ENCODE peak calls at places on chromosomes 16 and 17, in nine cellular contexts. One of them, this sample, is unnamed.

GRCh38 chr16:8798174-8798527 is 512 bp downstream of the PMM2 start:
- DNase-seq in GM04504: peak; percentile 9
- DNase-seq in fibroblast of the aortic adventitia: peak; percentile 44
- DNase-seq in effector memory CD4-positive, alpha-beta T cell: no peak
- DNase-seq in heart left ventricle: no peak
- DNase-seq in occipital lobe: no peak
- DNase-seq in stimulated activated CD8-positive, alpha-beta memory T cell treated with anti-CD3 and anti-CD28 coated beads, Interleukin-2, amount 100 ng/mL, for 1 hour: no peak
- DNase-seq in stimulated activated CD4-positive, alpha-beta T cell treated with anti-CD3 and anti-CD28 coated beads, Interleukin-2, amount 100 ng/mL, for 48 hours: no peak
- DNase-seq in NCI-H446 treated with DMSO at 0.1 percent for 48 hours: no peak
- DNase-seq in this sample: no peak

GRCh38 chr17:49442051-49442450 is 27.4 kb upstream of the PHB1 start:
- DNase-seq in GM04504: no peak
- DNase-seq in fibroblast of the aortic adventitia: no peak
- DNase-seq in effector memory CD4-positive, alpha-beta T cell: no peak
- DNase-seq in heart left ventricle: no peak
- DNase-seq in occipital lobe: no peak
- DNase-seq in stimulated activated CD8-positive, alpha-beta memory T cell treated with anti-CD3 and anti-CD28 coated beads, Interleukin-2, amount 100 ng/mL, for 1 hour: no peak
- DNase-seq in stimulated activated CD4-positive, alpha-beta T cell treated with anti-CD3 and anti-CD28 coated beads, Interleukin-2, amount 100 ng/mL, for 48 hours: no peak
- DNase-seq in NCI-H446 treated with DMSO at 0.1 percent for 48 hours: peak; percentile 54
- DNase-seq in this sample: no peak

GRCh38 chr17:18158022-18158600 is 25.5 kb upstream of the ALKBH5 start:
- DNase-seq in GM04504: peak; percentile 56
- DNase-seq in fibroblast of the aortic adventitia: peak; percentile 81
- DNase-seq in effector memory CD4-positive, alpha-beta T cell: peak; percentile 83
- DNase-seq in heart left ventricle: peak; percentile 96
- DNase-seq in occipital lobe: peak; percentile 21
- DNase-seq in stimulated activated CD8-positive, alpha-beta memory T cell treated with anti-CD3 and anti-CD28 coated beads, Interleukin-2, amount 100 ng/mL, for 1 hour: peak; percentile 93
- DNase-seq in stimulated activated CD4-positive, alpha-beta T cell treated with anti-CD3 and anti-CD28 coated beads, Interleukin-2, amount 100 ng/mL, for 48 hours: peak; percentile 94
- DNase-seq in NCI-H446 treated with DMSO at 0.1 percent for 48 hours: no peak
- DNase-seq in this sample: peak; percentile 89

GRCh38 chr16:28098959-28099945 is 35.7 kb upstream of the GSG1L start:
- DNase-seq in GM04504: no peak
- DNase-seq in fibroblast of the aortic adventitia: no peak
- DNase-seq in effector memory CD4-positive, alpha-beta T cell: no peak
- DNase-seq in heart left ventricle: peak; percentile 37
- DNase-seq in occipital lobe: no peak
- DNase-seq in stimulated activated CD8-positive, alpha-beta memory T cell treated with anti-CD3 and anti-CD28 coated beads, Interleukin-2, amount 100 ng/mL, for 1 hour: no peak
- DNase-seq in stimulated activated CD4-positive, alpha-beta T cell treated with anti-CD3 and anti-CD28 coated beads, Interleukin-2, amount 100 ng/mL, for 48 hours: no peak
- DNase-seq in NCI-H446 treated with DMSO at 0.1 percent for 48 hours: peak; percentile 40
- DNase-seq in this sample: no peak

GRCh38 chr17:38706625-38707298 is 1.7 kb downstream of the MLLT6 start:
- DNase-seq in GM04504: no peak
- DNase-seq in fibroblast of the aortic adventitia: no peak
- DNase-seq in effector memory CD4-positive, alpha-beta T cell: peak; percentile 33
- DNase-seq in heart left ventricle: no peak
- DNase-seq in occipital lobe: no peak
- DNase-seq in stimulated activated CD8-positive, alpha-beta memory T cell treated with anti-CD3 and anti-CD28 coated beads, Interleukin-2, amount 100 ng/mL, for 1 hour: no peak
- DNase-seq in stimulated activated CD4-positive, alpha-beta T cell treated with anti-CD3 and anti-CD28 coated beads, Interleukin-2, amount 100 ng/mL, for 48 hours: no peak
- DNase-seq in NCI-H446 treated with DMSO at 0.1 percent for 48 hours: no peak
- DNase-seq in this sample: no peak

GRCh38 chr17:31100840-31101239 is 6.1 kb downstream of the NF1 start:
- DNase-seq in GM04504: no peak
- DNase-seq in fibroblast of the aortic adventitia: no peak
- DNase-seq in effector memory CD4-positive, alpha-beta T cell: no peak
- DNase-seq in heart left ventricle: no peak
- DNase-seq in occipital lobe: no peak
- DNase-seq in stimulated activated CD8-positive, alpha-beta memory T cell treated with anti-CD3 and anti-CD28 coated beads, Interleukin-2, amount 100 ng/mL, for 1 hour: no peak
- DNase-seq in stimulated activated CD4-positive, alpha-beta T cell treated with anti-CD3 and anti-CD28 coated beads, Interleukin-2, amount 100 ng/mL, for 48 hours: no peak
- DNase-seq in NCI-H446 treated with DMSO at 0.1 percent for 48 hours: no peak
- DNase-seq in this sample: no peak

GRCh38 chr16:11370084-11370931 is 25.0 kb downstream of the RMI2 start:
- DNase-seq in GM04504: no peak
- DNase-seq in fibroblast of the aortic adventitia: no peak
- DNase-seq in effector memory CD4-positive, alpha-beta T cell: no peak
- DNase-seq in heart left ventricle: no peak
- DNase-seq in occipital lobe: no peak
- DNase-seq in stimulated activated CD8-positive, alpha-beta memory T cell treated with anti-CD3 and anti-CD28 coated beads, Interleukin-2, amount 100 ng/mL, for 1 hour: no peak
- DNase-seq in stimulated activated CD4-positive, alpha-beta T cell treated with anti-CD3 and anti-CD28 coated beads, Interleukin-2, amount 100 ng/mL, for 48 hours: no peak
- DNase-seq in NCI-H446 treated with DMSO at 0.1 percent for 48 hours: no peak
- DNase-seq in this sample: no peak

GRCh38 chr17:20074001-20074400 is 64.8 kb downstream of the SPECC1 start:
- DNase-seq in GM04504: no peak
- DNase-seq in fibroblast of the aortic adventitia: no peak
- DNase-seq in effector memory CD4-positive, alpha-beta T cell: no peak
- DNase-seq in heart left ventricle: no peak
- DNase-seq in occipital lobe: no peak
- DNase-seq in stimulated activated CD8-positive, alpha-beta memory T cell treated with anti-CD3 and anti-CD28 coated beads, Interleukin-2, amount 100 ng/mL, for 1 hour: no peak
- DNase-seq in stimulated activated CD4-positive, alpha-beta T cell treated with anti-CD3 and anti-CD28 coated beads, Interleukin-2, amount 100 ng/mL, for 48 hours: no peak
- DNase-seq in NCI-H446 treated with DMSO at 0.1 percent for 48 hours: no peak
- DNase-seq in this sample: no peak

GRCh38 chr17:75487351-75488070 is 27.8 kb downstream of the CASKIN2 start:
- DNase-seq in GM04504: no peak
- DNase-seq in fibroblast of the aortic adventitia: no peak
- DNase-seq in effector memory CD4-positive, alpha-beta T cell: peak; percentile 17
- DNase-seq in heart left ventricle: peak; percentile 74
- DNase-seq in occipital lobe: no peak
- DNase-seq in stimulated activated CD8-positive, alpha-beta memory T cell treated with anti-CD3 and anti-CD28 coated beads, Interleukin-2, amount 100 ng/mL, for 1 hour: peak; percentile 28
- DNase-seq in stimulated activated CD4-positive, alpha-beta T cell treated with anti-CD3 and anti-CD28 coated beads, Interleukin-2, amount 100 ng/mL, for 48 hours: peak; percentile 5
- DNase-seq in NCI-H446 treated with DMSO at 0.1 percent for 48 hours: no peak
- DNase-seq in this sample: no peak

GRCh38 chr17:44972953-44973352 is 4.8 kb upstream of the C1QL1 start:
- DNase-seq in GM04504: no peak
- DNase-seq in fibroblast of the aortic adventitia: peak; percentile 49
- DNase-seq in effector memory CD4-positive, alpha-beta T cell: no peak
- DNase-seq in heart left ventricle: no peak
- DNase-seq in occipital lobe: no peak
- DNase-seq in stimulated activated CD8-positive, alpha-beta memory T cell treated with anti-CD3 and anti-CD28 coated beads, Interleukin-2, amount 100 ng/mL, for 1 hour: no peak
- DNase-seq in stimulated activated CD4-positive, alpha-beta T cell treated with anti-CD3 and anti-CD28 coated beads, Interleukin-2, amount 100 ng/mL, for 48 hours: no peak
- DNase-seq in NCI-H446 treated with DMSO at 0.1 percent for 48 hours: no peak
- DNase-seq in this sample: no peak

GRCh38 chr16:88298166-88298881 is 84.4 kb upstream of the ZNF469 start:
- DNase-seq in GM04504: no peak
- DNase-seq in fibroblast of the aortic adventitia: peak; percentile 77
- DNase-seq in effector memory CD4-positive, alpha-beta T cell: no peak
- DNase-seq in heart left ventricle: peak; percentile 53
- DNase-seq in occipital lobe: no peak
- DNase-seq in stimulated activated CD8-positive, alpha-beta memory T cell treated with anti-CD3 and anti-CD28 coated beads, Interleukin-2, amount 100 ng/mL, for 1 hour: no peak
- DNase-seq in stimulated activated CD4-positive, alpha-beta T cell treated with anti-CD3 and anti-CD28 coated beads, Interleukin-2, amount 100 ng/mL, for 48 hours: no peak
- DNase-seq in NCI-H446 treated with DMSO at 0.1 percent for 48 hours: no peak
- DNase-seq in this sample: no peak

GRCh38 chr17:49469831-49470568 is 25.1 kb upstream of the NGFR start:
- DNase-seq in GM04504: no peak
- DNase-seq in fibroblast of the aortic adventitia: no peak
- DNase-seq in effector memory CD4-positive, alpha-beta T cell: no peak
- DNase-seq in heart left ventricle: no peak
- DNase-seq in occipital lobe: no peak
- DNase-seq in stimulated activated CD8-positive, alpha-beta memory T cell treated with anti-CD3 and anti-CD28 coated beads, Interleukin-2, amount 100 ng/mL, for 1 hour: no peak
- DNase-seq in stimulated activated CD4-positive, alpha-beta T cell treated with anti-CD3 and anti-CD28 coated beads, Interleukin-2, amount 100 ng/mL, for 48 hours: no peak
- DNase-seq in NCI-H446 treated with DMSO at 0.1 percent for 48 hours: no peak
- DNase-seq in this sample: no peak

GRCh38 chr17:16513858-16514257 is 21.9 kb upstream of the LRRC75A start:
- DNase-seq in GM04504: no peak
- DNase-seq in fibroblast of the aortic adventitia: no peak
- DNase-seq in effector memory CD4-positive, alpha-beta T cell: no peak
- DNase-seq in heart left ventricle: no peak
- DNase-seq in occipital lobe: no peak
- DNase-seq in stimulated activated CD8-positive, alpha-beta memory T cell treated with anti-CD3 and anti-CD28 coated beads, Interleukin-2, amount 100 ng/mL, for 1 hour: no peak
- DNase-seq in stimulated activated CD4-positive, alpha-beta T cell treated with anti-CD3 and anti-CD28 coated beads, Interleukin-2, amount 100 ng/mL, for 48 hours: no peak
- DNase-seq in NCI-H446 treated with DMSO at 0.1 percent for 48 hours: no peak
- DNase-seq in this sample: no peak

GRCh38 chr17:41403409-41404023 is 6.1 kb upstream of the KRT31 start:
- DNase-seq in GM04504: no peak
- DNase-seq in fibroblast of the aortic adventitia: no peak
- DNase-seq in effector memory CD4-positive, alpha-beta T cell: no peak
- DNase-seq in heart left ventricle: no peak
- DNase-seq in occipital lobe: no peak
- DNase-seq in stimulated activated CD8-positive, alpha-beta memory T cell treated with anti-CD3 and anti-CD28 coated beads, Interleukin-2, amount 100 ng/mL, for 1 hour: no peak
- DNase-seq in stimulated activated CD4-positive, alpha-beta T cell treated with anti-CD3 and anti-CD28 coated beads, Interleukin-2, amount 100 ng/mL, for 48 hours: no peak
- DNase-seq in NCI-H446 treated with DMSO at 0.1 percent for 48 hours: no peak
- DNase-seq in this sample: peak; percentile 36

GRCh38 chr17:79002796-79003593 is 6.6 kb downstream of the CANT1 start:
- DNase-seq in GM04504: no peak
- DNase-seq in fibroblast of the aortic adventitia: no peak
- DNase-seq in effector memory CD4-positive, alpha-beta T cell: no peak
- DNase-seq in heart left ventricle: no peak
- DNase-seq in occipital lobe: no peak
- DNase-seq in stimulated activated CD8-positive, alpha-beta memory T cell treated with anti-CD3 and anti-CD28 coated beads, Interleukin-2, amount 100 ng/mL, for 1 hour: no peak
- DNase-seq in stimulated activated CD4-positive, alpha-beta T cell treated with anti-CD3 and anti-CD28 coated beads, Interleukin-2, amount 100 ng/mL, for 48 hours: no peak
- DNase-seq in NCI-H446 treated with DMSO at 0.1 percent for 48 hours: no peak
- DNase-seq in this sample: no peak

GRCh38 chr17:6927290-6927844 is 68.5 kb upstream of the ALOX12 start:
- DNase-seq in GM04504: peak; percentile 42
- DNase-seq in fibroblast of the aortic adventitia: peak; percentile 89
- DNase-seq in effector memory CD4-positive, alpha-beta T cell: no peak
- DNase-seq in heart left ventricle: no peak
- DNase-seq in occipital lobe: no peak
- DNase-seq in stimulated activated CD8-positive, alpha-beta memory T cell treated with anti-CD3 and anti-CD28 coated beads, Interleukin-2, amount 100 ng/mL, for 1 hour: no peak
- DNase-seq in stimulated activated CD4-positive, alpha-beta T cell treated with anti-CD3 and anti-CD28 coated beads, Interleukin-2, amount 100 ng/mL, for 48 hours: no peak
- DNase-seq in NCI-H446 treated with DMSO at 0.1 percent for 48 hours: no peak
- DNase-seq in this sample: no peak

GRCh38 chr16:53744449-53744848 is 40.5 kb downstream of the FTO start:
- DNase-seq in GM04504: no peak
- DNase-seq in fibroblast of the aortic adventitia: no peak
- DNase-seq in effector memory CD4-positive, alpha-beta T cell: no peak
- DNase-seq in heart left ventricle: no peak
- DNase-seq in occipital lobe: no peak
- DNase-seq in stimulated activated CD8-positive, alpha-beta memory T cell treated with anti-CD3 and anti-CD28 coated beads, Interleukin-2, amount 100 ng/mL, for 1 hour: no peak
- DNase-seq in stimulated activated CD4-positive, alpha-beta T cell treated with anti-CD3 and anti-CD28 coated beads, Interleukin-2, amount 100 ng/mL, for 48 hours: no peak
- DNase-seq in NCI-H446 treated with DMSO at 0.1 percent for 48 hours: no peak
- DNase-seq in this sample: no peak

GRCh38 chr16:67975321-67976105 is 4.8 kb downstream of the DPEP3 start:
- DNase-seq in GM04504: no peak
- DNase-seq in fibroblast of the aortic adventitia: no peak
- DNase-seq in effector memory CD4-positive, alpha-beta T cell: no peak
- DNase-seq in heart left ventricle: no peak
- DNase-seq in occipital lobe: no peak
- DNase-seq in stimulated activated CD8-positive, alpha-beta memory T cell treated with anti-CD3 and anti-CD28 coated beads, Interleukin-2, amount 100 ng/mL, for 1 hour: no peak
- DNase-seq in stimulated activated CD4-positive, alpha-beta T cell treated with anti-CD3 and anti-CD28 coated beads, Interleukin-2, amount 100 ng/mL, for 48 hours: no peak
- DNase-seq in NCI-H446 treated with DMSO at 0.1 percent for 48 hours: no peak
- DNase-seq in this sample: no peak

GRCh38 chr17:60165976-60166375 is 16.2 kb downstream of the CA4 start:
- DNase-seq in GM04504: no peak
- DNase-seq in fibroblast of the aortic adventitia: no peak
- DNase-seq in effector memory CD4-positive, alpha-beta T cell: no peak
- DNase-seq in heart left ventricle: no peak
- DNase-seq in occipital lobe: no peak
- DNase-seq in stimulated activated CD8-positive, alpha-beta memory T cell treated with anti-CD3 and anti-CD28 coated beads, Interleukin-2, amount 100 ng/mL, for 1 hour: no peak
- DNase-seq in stimulated activated CD4-positive, alpha-beta T cell treated with anti-CD3 and anti-CD28 coated beads, Interleukin-2, amount 100 ng/mL, for 48 hours: no peak
- DNase-seq in NCI-H446 treated with DMSO at 0.1 percent for 48 hours: no peak
- DNase-seq in this sample: peak; percentile 67

GRCh38 chr17:74635418-74635817 is 11.9 kb upstream of the CD300E start:
- DNase-seq in GM04504: no peak
- DNase-seq in fibroblast of the aortic adventitia: no peak
- DNase-seq in effector memory CD4-positive, alpha-beta T cell: no peak
- DNase-seq in heart left ventricle: no peak
- DNase-seq in occipital lobe: no peak
- DNase-seq in stimulated activated CD8-positive, alpha-beta memory T cell treated with anti-CD3 and anti-CD28 coated beads, Interleukin-2, amount 100 ng/mL, for 1 hour: no peak
- DNase-seq in stimulated activated CD4-positive, alpha-beta T cell treated with anti-CD3 and anti-CD28 coated beads, Interleukin-2, amount 100 ng/mL, for 48 hours: no peak
- DNase-seq in NCI-H446 treated with DMSO at 0.1 percent for 48 hours: no peak
- DNase-seq in this sample: no peak

GRCh38 chr16:13471036-13471435 is 448.9 kb upstream of the ERCC4 start:
- DNase-seq in GM04504: no peak
- DNase-seq in fibroblast of the aortic adventitia: no peak
- DNase-seq in effector memory CD4-positive, alpha-beta T cell: no peak
- DNase-seq in heart left ventricle: no peak
- DNase-seq in occipital lobe: no peak
- DNase-seq in stimulated activated CD8-positive, alpha-beta memory T cell treated with anti-CD3 and anti-CD28 coated beads, Interleukin-2, amount 100 ng/mL, for 1 hour: no peak
- DNase-seq in stimulated activated CD4-positive, alpha-beta T cell treated with anti-CD3 and anti-CD28 coated beads, Interleukin-2, amount 100 ng/mL, for 48 hours: no peak
- DNase-seq in NCI-H446 treated with DMSO at 0.1 percent for 48 hours: no peak
- DNase-seq in this sample: no peak

This sample was measured in T-helper 1 cell.